ENCODE peak calls at places on chromosomes 6 and 20, in four cellular contexts. B is cortex of kidney, H is NCI-H2081, E is neuronal stem cell. A is an unnamed sample.

GRCh38 chr20:32960222-32960518 is 44.1 kb downstream of the SUN5 start:
- DNase-seq in B (no peak), H (no peak), E (no peak), A (no peak)

GRCh38 chr20:16271450-16271849 is 301.8 kb downstream of the KIF16B start:
- DNase-seq in B (no peak), H (no peak), E (no peak), A (no peak)

GRCh38 chr6:30748851-30749540 is 4.6 kb upstream of the IER3 start:
- DNase-seq in B (no peak), H (no peak), E (no peak), A (no peak)

GRCh38 chr20:35017099-35017835 is 61.6 kb downstream of the MYH7B start:
- DNase-seq in B (no peak), H (no peak), E (no peak), A (no peak)

GRCh38 chr6:38133932-38134703 is 314.6 kb downstream of the ZFAND3 start:
- DNase-seq in B (no peak), H (no peak), E (no peak), A (no peak)

GRCh38 chr20:48159156-48159971 is 374.1 kb upstream of the SULF2 start:
- DNase-seq in B (no peak), H (no peak), E (no peak), A (no peak)

GRCh38 chr6:141667580-141668309 is 465.0 kb upstream of the GJE1 start:
- DNase-seq in B (no peak), H (no peak), E (no peak), A (no peak)

GRCh38 chr20:7879883-7880282 is 60.4 kb downstream of the HAO1 start:
- DNase-seq in B (no peak), H (no peak), E (no peak), A (no peak)

GRCh38 chr20:35947489-35947888 is 6.8 kb downstream of the SCAND1 start:
- DNase-seq in B (no peak), H (no peak), E (no peak), A (no peak)

GRCh38 chr6:33384581-33385020 is 7.0 kb upstream of the KIFC1 start:
- DNase-seq in B (no peak), H (no peak), E (no peak), A (no peak)

GRCh38 chr20:12237772-12238171 is 320.1 kb downstream of the BTBD3 start:
- DNase-seq in B (no peak), H (no peak), E (no peak), A (no peak)

GRCh38 chr6:79261666-79262065 is 27.2 kb upstream of the HMGN3 start:
- DNase-seq in B (no peak), H (no peak), E (no peak), A (no peak)

GRCh38 chr20:52768649-52769048 is 203.5 kb upstream of the TSHZ2 start:
- DNase-seq in B (no peak), H (no peak), E (no peak), A (no peak)

GRCh38 chr20:36971103-36971502 is 19.6 kb upstream of the SAMHD1 start:
- DNase-seq in B (no peak), H (no peak), E (no peak), A (no peak)

GRCh38 chr6:19697744-19698290 is 139.4 kb upstream of the ID4 start:
- DNase-seq in B (no peak), H (no peak), E (no peak), A (no peak)

GRCh38 chr6:142051404-142051803 is 81.3 kb upstream of the GJE1 start:
- DNase-seq in B (no peak), H (no peak), E (no peak), A (no peak)